ENCODE peak calls at places on chromosomes 3 and 15, in nine cellular contexts. One of them, this sample, is unnamed.
A peak's percentile ranks its signal among the peaks of the same experiment; 100 is the strongest.

GRCh38 chr3:32472716-32473115 is 29.9 kb downstream of the CMTM6 start:
- DNase-seq in GM13976: no peak
- DNase-seq in choroid plexus epithelial cell: no peak
- DNase-seq in GM12864: no peak
- DNase-seq in GM10248: no peak
- DNase-seq in A673: no peak
- DNase-seq in fibroblast of mammary gland: peak; percentile 52
- DNase-seq in WERI-Rb-1: no peak
- DNase-seq in HFFc6: no peak
- DNase-seq in this sample: no peak

GRCh38 chr3:195823998-195824397 is 12.3 kb upstream of the MUC4 start:
- DNase-seq in GM13976: no peak
- DNase-seq in GM10248: no peak
- DNase-seq in HFFc6: no peak
- DNase-seq in GM12864: no peak
- DNase-seq in fibroblast of mammary gland: peak; percentile 38
- DNase-seq in WERI-Rb-1: no peak
- DNase-seq in choroid plexus epithelial cell: peak; percentile 24
- DNase-seq in A673: no peak
- DNase-seq in this sample: no peak

GRCh38 chr3:141981084-141981483 is 104.6 kb downstream of the ATP1B3 start:
- DNase-seq in GM12864: no peak
- DNase-seq in GM10248: no peak
- DNase-seq in WERI-Rb-1: no peak
- DNase-seq in GM13976: no peak
- DNase-seq in HFFc6: no peak
- DNase-seq in fibroblast of mammary gland: no peak
- DNase-seq in choroid plexus epithelial cell: no peak
- DNase-seq in A673: no peak
- DNase-seq in this sample: no peak

GRCh38 chr15:76206325-76206976 is 104.8 kb downstream of the ETFA start:
- DNase-seq in A673: peak; percentile 69
- DNase-seq in choroid plexus epithelial cell: peak; percentile 68
- DNase-seq in WERI-Rb-1: no peak
- DNase-seq in GM12864: no peak
- DNase-seq in GM13976: peak; percentile 16
- DNase-seq in fibroblast of mammary gland: peak; percentile 54
- DNase-seq in GM10248: no peak
- DNase-seq in HFFc6: no peak
- DNase-seq in this sample: peak; percentile 73

GRCh38 chr15:77529394-77530159 is 103.1 kb downstream of the LINGO1 start:
- DNase-seq in fibroblast of mammary gland: no peak
- DNase-seq in GM13976: no peak
- DNase-seq in HFFc6: no peak
- DNase-seq in choroid plexus epithelial cell: no peak
- DNase-seq in GM10248: no peak
- DNase-seq in A673: no peak
- DNase-seq in GM12864: no peak
- DNase-seq in WERI-Rb-1: no peak
- DNase-seq in this sample: no peak

GRCh38 chr3:112687214-112687613 is 46.3 kb upstream of the CCDC80 start:
- DNase-seq in fibroblast of mammary gland: no peak
- DNase-seq in GM12864: no peak
- DNase-seq in WERI-Rb-1: no peak
- DNase-seq in choroid plexus epithelial cell: no peak
- DNase-seq in HFFc6: no peak
- DNase-seq in A673: no peak
- DNase-seq in GM10248: no peak
- DNase-seq in GM13976: no peak
- DNase-seq in this sample: no peak

GRCh38 chr3:73745429-73746247 is 120.9 kb upstream of the PDZRN3 start:
- DNase-seq in WERI-Rb-1: no peak
- DNase-seq in A673: no peak
- DNase-seq in GM10248: no peak
- DNase-seq in fibroblast of mammary gland: peak; percentile 23
- DNase-seq in choroid plexus epithelial cell: no peak
- DNase-seq in GM13976: no peak
- DNase-seq in HFFc6: no peak
- DNase-seq in GM12864: no peak
- DNase-seq in this sample: no peak

GRCh38 chr3:88986834-88987233 is 120.6 kb upstream of the EPHA3 start:
- DNase-seq in HFFc6: peak; percentile 65
- DNase-seq in fibroblast of mammary gland: peak; percentile 38
- DNase-seq in GM13976: no peak
- DNase-seq in A673: peak; percentile 6
- DNase-seq in GM10248: no peak
- DNase-seq in choroid plexus epithelial cell: peak; percentile 49
- DNase-seq in WERI-Rb-1: no peak
- DNase-seq in GM12864: no peak
- DNase-seq in this sample: no peak

GRCh38 chr3:66615643-66616301 is 115.0 kb upstream of the LRIG1 start:
- DNase-seq in WERI-Rb-1: no peak
- DNase-seq in A673: peak; percentile 38
- DNase-seq in choroid plexus epithelial cell: peak; percentile 71
- DNase-seq in GM13976: no peak
- DNase-seq in GM10248: no peak
- DNase-seq in fibroblast of mammary gland: no peak
- DNase-seq in GM12864: no peak
- DNase-seq in HFFc6: no peak
- DNase-seq in this sample: no peak

GRCh38 chr3:176870451-176870850 is 326.8 kb downstream of the TBL1XR1 start:
- DNase-seq in choroid plexus epithelial cell: no peak
- DNase-seq in GM12864: no peak
- DNase-seq in GM10248: no peak
- DNase-seq in HFFc6: no peak
- DNase-seq in A673: no peak
- DNase-seq in GM13976: no peak
- DNase-seq in fibroblast of mammary gland: no peak
- DNase-seq in WERI-Rb-1: no peak
- DNase-seq in this sample: no peak

GRCh38 chr3:141266797-141267555 is 35.4 kb downstream of the PXYLP1 start:
- DNase-seq in HFFc6: no peak
- DNase-seq in choroid plexus epithelial cell: no peak
- DNase-seq in A673: no peak
- DNase-seq in GM12864: no peak
- DNase-seq in GM13976: peak; percentile 51
- DNase-seq in WERI-Rb-1: no peak
- DNase-seq in GM10248: peak; percentile 47
- DNase-seq in fibroblast of mammary gland: no peak
- DNase-seq in this sample: no peak

GRCh38 chr3:28575100-28575747 is 226.6 kb upstream of the AZI2 start:
- DNase-seq in fibroblast of mammary gland: no peak
- DNase-seq in GM13976: peak; percentile 20
- DNase-seq in GM12864: no peak
- DNase-seq in choroid plexus epithelial cell: no peak
- DNase-seq in HFFc6: no peak
- DNase-seq in GM10248: no peak
- DNase-seq in A673: no peak
- DNase-seq in WERI-Rb-1: peak; percentile 30
- DNase-seq in this sample: peak; percentile 53
- TF ChIP-seq CTCF in fibroblast of mammary gland: no peak
- TF ChIP-seq CTCF in GM13976: no peak
- TF ChIP-seq CTCF in GM12864: no peak
- TF ChIP-seq CTCF in choroid plexus epithelial cell: no peak
- TF ChIP-seq CTCF in HFFc6: no peak
- TF ChIP-seq CTCF in GM10248: no peak
- TF ChIP-seq CTCF in A673: no peak
- TF ChIP-seq CTCF in WERI-Rb-1: no peak
- TF ChIP-seq CTCF in this sample: no peak

GRCh38 chr3:115861166-115861733 is 237.9 kb downstream of the GAP43 start:
- DNase-seq in A673: peak; percentile 95
- DNase-seq in GM10248: no peak
- DNase-seq in fibroblast of mammary gland: no peak
- DNase-seq in WERI-Rb-1: no peak
- DNase-seq in choroid plexus epithelial cell: no peak
- DNase-seq in GM13976: no peak
- DNase-seq in HFFc6: no peak
- DNase-seq in GM12864: no peak
- DNase-seq in this sample: no peak
- TF ChIP-seq CTCF in A673: peak; percentile 44
- TF ChIP-seq CTCF in GM10248: no peak
- TF ChIP-seq CTCF in fibroblast of mammary gland: no peak
- TF ChIP-seq CTCF in WERI-Rb-1: no peak
- TF ChIP-seq CTCF in choroid plexus epithelial cell: peak; percentile 13
- TF ChIP-seq CTCF in GM13976: no peak
- TF ChIP-seq CTCF in HFFc6: peak; percentile 18
- TF ChIP-seq CTCF in GM12864: no peak
- TF ChIP-seq CTCF in this sample: peak; percentile 24

DNA sequence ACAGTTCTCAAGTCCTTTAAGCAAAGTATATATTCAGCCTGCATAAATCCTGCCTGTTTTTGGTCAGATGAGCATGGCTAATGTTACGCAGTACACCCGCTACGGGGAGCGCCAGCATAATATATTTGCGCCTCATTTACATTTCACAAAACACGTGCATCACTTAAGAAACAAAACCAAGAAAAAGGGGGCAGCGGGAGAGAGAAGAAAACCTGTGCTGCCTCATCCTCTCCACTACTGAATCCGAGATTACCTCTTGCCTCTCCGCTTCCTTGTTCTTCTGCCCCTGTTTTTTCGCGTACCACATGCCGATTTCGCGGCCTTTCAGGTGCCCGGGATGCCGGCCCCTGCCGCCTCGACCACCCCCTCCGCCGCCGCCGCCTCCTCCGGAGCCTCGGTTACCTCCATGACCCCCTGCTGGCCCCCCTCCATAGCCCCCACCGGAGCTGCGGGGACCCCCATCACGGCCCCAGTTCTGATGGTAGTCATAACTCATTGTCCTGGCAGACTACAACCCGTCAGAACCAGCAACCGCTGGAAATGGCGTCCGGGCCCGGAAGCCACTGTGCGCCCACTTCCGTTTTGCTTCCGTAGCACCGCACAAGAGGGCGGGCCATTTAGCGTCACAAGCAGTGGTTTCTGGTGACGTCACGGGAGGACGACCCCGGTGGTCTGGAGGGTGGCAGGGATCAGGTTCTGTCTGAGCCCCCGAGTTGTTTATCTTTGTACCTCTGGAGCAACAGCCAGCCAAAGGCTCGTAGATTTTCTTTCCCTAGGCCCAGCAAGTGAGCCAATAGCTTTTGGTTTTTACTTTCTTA is at the start of gene DHX36:
- DNase-seq in WERI-Rb-1: peak; percentile 87
- DNase-seq in choroid plexus epithelial cell: peak; percentile 96
- DNase-seq in fibroblast of mammary gland: peak; percentile 91
- DNase-seq in A673: peak; percentile 94
- DNase-seq in GM10248: peak; percentile 89
- DNase-seq in GM13976: peak; percentile 87
- DNase-seq in GM12864: peak; percentile 75
- DNase-seq in HFFc6: peak; percentile 84
- DNase-seq in this sample: peak; percentile 84
- TF ChIP-seq CTCF in WERI-Rb-1: no peak
- TF ChIP-seq CTCF in choroid plexus epithelial cell: peak; percentile 22
- TF ChIP-seq CTCF in fibroblast of mammary gland: no peak
- TF ChIP-seq CTCF in A673: no peak
- TF ChIP-seq CTCF in GM10248: peak; percentile 11
- TF ChIP-seq CTCF in GM13976: no peak
- TF ChIP-seq CTCF in GM12864: no peak
- TF ChIP-seq CTCF in HFFc6: no peak
- TF ChIP-seq CTCF in this sample: no peak

GRCh38 chr3:64332461-64333350 is 107.4 kb upstream of the PRICKLE2 start:
- DNase-seq in A673: no peak
- DNase-seq in GM13976: no peak
- DNase-seq in GM10248: no peak
- DNase-seq in fibroblast of mammary gland: no peak
- DNase-seq in WERI-Rb-1: no peak
- DNase-seq in choroid plexus epithelial cell: peak; percentile 75
- DNase-seq in HFFc6: peak; percentile 53
- DNase-seq in GM12864: no peak
- DNase-seq in this sample: no peak

GRCh38 chr3:64327039-64327804 is 102.0 kb upstream of the PRICKLE2 start:
- DNase-seq in A673: no peak
- DNase-seq in fibroblast of mammary gland: peak; percentile 96
- DNase-seq in GM12864: no peak
- DNase-seq in WERI-Rb-1: peak; percentile 64
- DNase-seq in HFFc6: peak; percentile 7
- DNase-seq in GM13976: no peak
- DNase-seq in GM10248: no peak
- DNase-seq in choroid plexus epithelial cell: no peak
- DNase-seq in this sample: no peak

GRCh38 chr3:64331605-64332004 is 106.3 kb upstream of the PRICKLE2 start:
- DNase-seq in GM10248: no peak
- DNase-seq in A673: no peak
- DNase-seq in fibroblast of mammary gland: no peak
- DNase-seq in GM13976: no peak
- DNase-seq in WERI-Rb-1: no peak
- DNase-seq in GM12864: no peak
- DNase-seq in choroid plexus epithelial cell: no peak
- DNase-seq in HFFc6: no peak
- DNase-seq in this sample: no peak

GRCh38 chr3:64329037-64329436 is 103.8 kb upstream of the PRICKLE2 start:
- DNase-seq in GM10248: no peak
- DNase-seq in choroid plexus epithelial cell: no peak
- DNase-seq in GM12864: no peak
- DNase-seq in A673: no peak
- DNase-seq in WERI-Rb-1: peak; percentile 23
- DNase-seq in fibroblast of mammary gland: no peak
- DNase-seq in HFFc6: no peak
- DNase-seq in GM13976: no peak
- DNase-seq in this sample: no peak
- TF ChIP-seq CTCF in GM10248: no peak
- TF ChIP-seq CTCF in choroid plexus epithelial cell: peak; percentile 18
- TF ChIP-seq CTCF in GM12864: no peak
- TF ChIP-seq CTCF in A673: no peak
- TF ChIP-seq CTCF in WERI-Rb-1: peak; percentile 59
- TF ChIP-seq CTCF in fibroblast of mammary gland: no peak
- TF ChIP-seq CTCF in HFFc6: no peak
- TF ChIP-seq CTCF in GM13976: no peak
- TF ChIP-seq CTCF in this sample: no peak

GRCh38 chr3:160205606-160206005 is 19.6 kb upstream of the C3orf80 start:
- DNase-seq in WERI-Rb-1: no peak
- DNase-seq in A673: no peak
- DNase-seq in GM10248: no peak
- DNase-seq in HFFc6: no peak
- DNase-seq in fibroblast of mammary gland: peak; percentile 34
- DNase-seq in choroid plexus epithelial cell: no peak
- DNase-seq in GM13976: no peak
- DNase-seq in GM12864: no peak
- DNase-seq in this sample: no peak

GRCh38 chr3:160213181-160213580 is 12.0 kb upstream of the C3orf80 start:
- DNase-seq in A673: no peak
- DNase-seq in choroid plexus epithelial cell: no peak
- DNase-seq in fibroblast of mammary gland: peak; percentile 53
- DNase-seq in GM13976: no peak
- DNase-seq in GM12864: no peak
- DNase-seq in HFFc6: no peak
- DNase-seq in WERI-Rb-1: no peak
- DNase-seq in GM10248: no peak
- DNase-seq in this sample: no peak

DNA sequence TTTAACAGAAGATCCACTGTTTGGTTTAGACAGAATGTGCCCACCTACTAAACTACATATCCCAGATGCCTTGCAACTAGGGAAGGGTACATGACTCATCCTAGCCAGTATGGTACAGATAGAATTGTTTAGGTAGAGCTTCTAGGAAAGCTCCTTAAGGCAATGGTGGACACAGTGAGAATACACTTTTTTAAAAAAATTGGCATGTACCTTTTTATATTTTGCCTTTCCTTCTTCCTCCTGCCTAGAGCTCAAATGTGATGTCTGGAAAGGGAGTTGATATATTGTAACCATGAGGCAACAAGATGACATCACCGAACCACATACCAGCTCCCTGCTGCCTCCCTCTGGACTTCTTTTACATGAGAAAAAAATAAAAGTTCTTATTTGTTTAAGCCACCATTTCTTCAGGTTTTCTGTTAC is 14.4 kb upstream of the C3orf80 start:
- DNase-seq in WERI-Rb-1: no peak
- DNase-seq in A673: peak; percentile 72
- DNase-seq in choroid plexus epithelial cell: peak; percentile 81
- DNase-seq in HFFc6: peak; percentile 62
- DNase-seq in fibroblast of mammary gland: peak; percentile 82
- DNase-seq in GM12864: no peak
- DNase-seq in GM13976: no peak
- DNase-seq in GM10248: no peak
- DNase-seq in this sample: no peak
- TF ChIP-seq CTCF in WERI-Rb-1: peak; percentile 15
- TF ChIP-seq CTCF in A673: peak; percentile 55
- TF ChIP-seq CTCF in choroid plexus epithelial cell: peak; percentile 64
- TF ChIP-seq CTCF in HFFc6: peak; percentile 77
- TF ChIP-seq CTCF in fibroblast of mammary gland: peak; percentile 61
- TF ChIP-seq CTCF in GM12864: peak; percentile 26
- TF ChIP-seq CTCF in GM13976: no peak
- TF ChIP-seq CTCF in GM10248: no peak
- TF ChIP-seq CTCF in this sample: no peak

This sample was measured in mesothelial cell of epicardium.